ENCODE peak calls at places on chromosome 6, in five cellular contexts. One of them, this sample, is unnamed.

GRCh38 chr6:142613981-142614380 is 312.2 kb downstream of the ADGRG6 start:
- DNase-seq in neural crest cell: no peak
- DNase-seq in EL: peak; percentile 36
- DNase-seq in Right ventricle myocardium inferior: no peak
- DNase-seq in stimulated activated CD8-positive, alpha-beta memory T cell treated with anti-CD3 and anti-CD28 coated beads, Interleukin-2, amount 100 ng/mL, for 1 hour: no peak
- DNase-seq in this sample: no peak

GRCh38 chr6:80440496-80441160 is 334.2 kb downstream of the BCKDHB start:
- DNase-seq in neural crest cell: no peak
- DNase-seq in EL: no peak
- DNase-seq in Right ventricle myocardium inferior: no peak
- DNase-seq in stimulated activated CD8-positive, alpha-beta memory T cell treated with anti-CD3 and anti-CD28 coated beads, Interleukin-2, amount 100 ng/mL, for 1 hour: no peak
- DNase-seq in this sample: no peak

GRCh38 chr6:133756046-133756445 is 132.9 kb upstream of the TCF21 start:
- DNase-seq in neural crest cell: no peak
- DNase-seq in EL: peak; percentile 54
- DNase-seq in Right ventricle myocardium inferior: no peak
- DNase-seq in stimulated activated CD8-positive, alpha-beta memory T cell treated with anti-CD3 and anti-CD28 coated beads, Interleukin-2, amount 100 ng/mL, for 1 hour: no peak
- DNase-seq in this sample: peak; percentile 81

GRCh38 chr6:89433637-89434499 is 916 bp downstream of the ANKRD6 start:
- DNase-seq in neural crest cell: no peak
- DNase-seq in EL: no peak
- DNase-seq in Right ventricle myocardium inferior: no peak
- DNase-seq in stimulated activated CD8-positive, alpha-beta memory T cell treated with anti-CD3 and anti-CD28 coated beads, Interleukin-2, amount 100 ng/mL, for 1 hour: no peak
- DNase-seq in this sample: no peak

GRCh38 chr6:52595796-52596130 is 18.9 kb upstream of the TRAM2 start:
- DNase-seq in neural crest cell: no peak
- DNase-seq in EL: no peak
- DNase-seq in Right ventricle myocardium inferior: no peak
- DNase-seq in stimulated activated CD8-positive, alpha-beta memory T cell treated with anti-CD3 and anti-CD28 coated beads, Interleukin-2, amount 100 ng/mL, for 1 hour: no peak
- DNase-seq in this sample: no peak

GRCh38 chr6:75431379-75431778 is 62.2 kb downstream of the FILIP1 start:
- DNase-seq in neural crest cell: no peak
- DNase-seq in EL: peak; percentile 28
- DNase-seq in Right ventricle myocardium inferior: peak; percentile 71
- DNase-seq in stimulated activated CD8-positive, alpha-beta memory T cell treated with anti-CD3 and anti-CD28 coated beads, Interleukin-2, amount 100 ng/mL, for 1 hour: no peak
- DNase-seq in this sample: no peak

GRCh38 chr6:57423468-57423867 is 106.0 kb downstream of the PRIM2 start:
- DNase-seq in neural crest cell: no peak
- DNase-seq in EL: peak; percentile 12
- DNase-seq in Right ventricle myocardium inferior: no peak
- DNase-seq in stimulated activated CD8-positive, alpha-beta memory T cell treated with anti-CD3 and anti-CD28 coated beads, Interleukin-2, amount 100 ng/mL, for 1 hour: no peak
- DNase-seq in this sample: no peak

GRCh38 chr6:159094444-159095252 is 49.9 kb upstream of the TAGAP start:
- DNase-seq in neural crest cell: no peak
- DNase-seq in EL: no peak
- DNase-seq in Right ventricle myocardium inferior: no peak
- DNase-seq in stimulated activated CD8-positive, alpha-beta memory T cell treated with anti-CD3 and anti-CD28 coated beads, Interleukin-2, amount 100 ng/mL, for 1 hour: no peak
- DNase-seq in this sample: no peak

GRCh38 chr6:11251553-11252358 is 19.3 kb upstream of the NEDD9 start:
- DNase-seq in neural crest cell: no peak
- DNase-seq in EL: peak; percentile 69
- DNase-seq in Right ventricle myocardium inferior: no peak
- DNase-seq in stimulated activated CD8-positive, alpha-beta memory T cell treated with anti-CD3 and anti-CD28 coated beads, Interleukin-2, amount 100 ng/mL, for 1 hour: no peak
- DNase-seq in this sample: peak; percentile 87

GRCh38 chr6:26459023-26459810 is 1.5 kb downstream of the BTN2A1 start:
- DNase-seq in neural crest cell: no peak
- DNase-seq in EL: no peak
- DNase-seq in Right ventricle myocardium inferior: no peak
- DNase-seq in stimulated activated CD8-positive, alpha-beta memory T cell treated with anti-CD3 and anti-CD28 coated beads, Interleukin-2, amount 100 ng/mL, for 1 hour: no peak
- DNase-seq in this sample: no peak

GRCh38 chr6:137046871-137047412 is 2.2 kb upstream of the IL20RA start:
- DNase-seq in neural crest cell: no peak
- DNase-seq in EL: no peak
- DNase-seq in Right ventricle myocardium inferior: no peak
- DNase-seq in stimulated activated CD8-positive, alpha-beta memory T cell treated with anti-CD3 and anti-CD28 coated beads, Interleukin-2, amount 100 ng/mL, for 1 hour: no peak
- DNase-seq in this sample: no peak

GRCh38 chr6:90709597-90709996 is 122.7 kb upstream of the MAP3K7 start:
- DNase-seq in neural crest cell: no peak
- DNase-seq in EL: no peak
- DNase-seq in Right ventricle myocardium inferior: no peak
- DNase-seq in stimulated activated CD8-positive, alpha-beta memory T cell treated with anti-CD3 and anti-CD28 coated beads, Interleukin-2, amount 100 ng/mL, for 1 hour: no peak
- DNase-seq in this sample: no peak